ENCODE peak calls at places on chromosomes 5 and 9, in seven cellular contexts. One of them, this sample, is unnamed.

GRCh38 chr9:96519095-96519494 is 69.1 kb downstream of the HABP4 start:
- DNase-seq in RCC 7860: no peak
- DNase-seq in T47D: no peak
- DNase-seq in brain microvascular endothelial cell: no peak
- DNase-seq in T-cell: no peak
- DNase-seq in IMR-90: no peak
- DNase-seq in small intestine: no peak
- DNase-seq in this sample: no peak

GRCh38 chr5:149264432-149265069 is 7.1 kb upstream of the AFAP1L1 start:
- DNase-seq in T-cell: peak
- DNase-seq in RCC 7860: no peak
- DNase-seq in T47D: peak
- DNase-seq in small intestine: peak
- DNase-seq in brain microvascular endothelial cell: no peak
- DNase-seq in IMR-90: no peak
- DNase-seq in this sample: peak

GRCh38 chr5:10030219-10030831 is 219.4 kb downstream of the ATPSCKMT start:
- DNase-seq in T47D: no peak
- DNase-seq in small intestine: peak
- DNase-seq in brain microvascular endothelial cell: peak
- DNase-seq in RCC 7860: no peak
- DNase-seq in T-cell: no peak
- DNase-seq in IMR-90: peak
- DNase-seq in this sample: peak

GRCh38 chr5:115977988-115978387 is 15.7 kb downstream of the LVRN start:
- DNase-seq in RCC 7860: peak
- DNase-seq in small intestine: no peak
- DNase-seq in IMR-90: peak
- DNase-seq in T47D: no peak
- DNase-seq in brain microvascular endothelial cell: peak
- DNase-seq in T-cell: no peak
- DNase-seq in this sample: no peak

GRCh38 chr5:59485629-59486439 is 407.7 kb downstream of the PDE4D start:
- DNase-seq in brain microvascular endothelial cell: no peak
- DNase-seq in small intestine: no peak
- DNase-seq in T-cell: no peak
- DNase-seq in IMR-90: no peak
- DNase-seq in RCC 7860: no peak
- DNase-seq in T47D: no peak
- DNase-seq in this sample: no peak

GRCh38 chr5:113607361-113607760 is 93.9 kb downstream of the YTHDC2 start:
- DNase-seq in T47D: no peak
- DNase-seq in IMR-90: no peak
- DNase-seq in T-cell: no peak
- DNase-seq in brain microvascular endothelial cell: no peak
- DNase-seq in small intestine: no peak
- DNase-seq in RCC 7860: no peak
- DNase-seq in this sample: no peak

GRCh38 chr5:171496431-171496830 is 77.0 kb downstream of the FGF18 start:
- DNase-seq in T47D: no peak
- DNase-seq in IMR-90: no peak
- DNase-seq in small intestine: no peak
- DNase-seq in brain microvascular endothelial cell: no peak
- DNase-seq in RCC 7860: no peak
- DNase-seq in T-cell: no peak
- DNase-seq in this sample: no peak

GRCh38 chr5:163509288-163510040 is 4.0 kb downstream of the MAT2B start:
- DNase-seq in IMR-90: peak
- DNase-seq in brain microvascular endothelial cell: peak
- DNase-seq in small intestine: peak
- DNase-seq in T-cell: no peak
- DNase-seq in RCC 7860: no peak
- DNase-seq in T47D: peak
- DNase-seq in this sample: peak

GRCh38 chr5:172492991-172493390 is 38.7 kb upstream of the SH3PXD2B start:
- DNase-seq in T-cell: no peak
- DNase-seq in brain microvascular endothelial cell: no peak
- DNase-seq in RCC 7860: no peak
- DNase-seq in T47D: no peak
- DNase-seq in small intestine: no peak
- DNase-seq in IMR-90: no peak
- DNase-seq in this sample: no peak

GRCh38 chr5:40333459-40334241 is 346.1 kb upstream of the PTGER4 start:
- DNase-seq in RCC 7860: peak
- DNase-seq in T47D: no peak
- DNase-seq in small intestine: no peak
- DNase-seq in brain microvascular endothelial cell: peak
- DNase-seq in IMR-90: peak
- DNase-seq in T-cell: no peak
- DNase-seq in this sample: no peak

GRCh38 chr9:73199886-73200285 is 48.2 kb downstream of the ANXA1 start:
- DNase-seq in RCC 7860: no peak
- DNase-seq in IMR-90: no peak
- DNase-seq in T-cell: no peak
- DNase-seq in T47D: peak
- DNase-seq in small intestine: peak
- DNase-seq in brain microvascular endothelial cell: no peak
- DNase-seq in this sample: peak

GRCh38 chr9:120434532-120434931 is 145.4 kb downstream of the CDK5RAP2 start:
- DNase-seq in IMR-90: peak
- DNase-seq in T-cell: no peak
- DNase-seq in RCC 7860: no peak
- DNase-seq in brain microvascular endothelial cell: peak
- DNase-seq in T47D: no peak
- DNase-seq in small intestine: no peak
- DNase-seq in this sample: peak

GRCh38 chr5:146079695-146080361 is 25.5 kb downstream of the PLAC8L1 start:
- DNase-seq in IMR-90: peak
- DNase-seq in brain microvascular endothelial cell: no peak
- DNase-seq in T47D: no peak
- DNase-seq in T-cell: no peak
- DNase-seq in RCC 7860: peak
- DNase-seq in small intestine: no peak
- DNase-seq in this sample: no peak

GRCh38 chr5:643811-644271 is 31.7 kb downstream of the CEP72 start:
- DNase-seq in RCC 7860: no peak
- DNase-seq in brain microvascular endothelial cell: no peak
- DNase-seq in small intestine: no peak
- DNase-seq in T-cell: no peak
- DNase-seq in IMR-90: no peak
- DNase-seq in T47D: no peak
- DNase-seq in this sample: no peak

GRCh38 chr5:7473115-7473514 is 77.2 kb downstream of the ADCY2 start:
- DNase-seq in brain microvascular endothelial cell: no peak
- DNase-seq in RCC 7860: no peak
- DNase-seq in T-cell: no peak
- DNase-seq in IMR-90: no peak
- DNase-seq in small intestine: no peak
- DNase-seq in T47D: no peak
- DNase-seq in this sample: no peak

GRCh38 chr9:86796671-86797070 is 150.6 kb downstream of the GAS1 start:
- DNase-seq in T47D: no peak
- DNase-seq in small intestine: no peak
- DNase-seq in brain microvascular endothelial cell: no peak
- DNase-seq in IMR-90: no peak
- DNase-seq in RCC 7860: no peak
- DNase-seq in T-cell: no peak
- DNase-seq in this sample: no peak

GRCh38 chr9:33354651-33355211 is 47.6 kb downstream of the AQP7 start:
- DNase-seq in brain microvascular endothelial cell: peak
- DNase-seq in T47D: no peak
- DNase-seq in IMR-90: peak
- DNase-seq in small intestine: peak
- DNase-seq in T-cell: no peak
- DNase-seq in RCC 7860: no peak
- DNase-seq in this sample: no peak

GRCh38 chr9:126965077-126965476 is 50.5 kb downstream of the RALGPS1 start:
- DNase-seq in brain microvascular endothelial cell: no peak
- DNase-seq in T47D: no peak
- DNase-seq in T-cell: no peak
- DNase-seq in RCC 7860: no peak
- DNase-seq in IMR-90: no peak
- DNase-seq in small intestine: no peak
- DNase-seq in this sample: no peak

GRCh38 chr9:124932355-124932754 is 8.5 kb downstream of the GOLGA1 start:
- DNase-seq in RCC 7860: no peak
- DNase-seq in T-cell: no peak
- DNase-seq in brain microvascular endothelial cell: no peak
- DNase-seq in T47D: no peak
- DNase-seq in small intestine: no peak
- DNase-seq in IMR-90: no peak
- DNase-seq in this sample: no peak

GRCh38 chr9:137158625-137159024 is 11.2 kb downstream of the LRRC26 start:
- DNase-seq in brain microvascular endothelial cell: no peak
- DNase-seq in RCC 7860: no peak
- DNase-seq in small intestine: no peak
- DNase-seq in T-cell: no peak
- DNase-seq in T47D: no peak
- DNase-seq in IMR-90: no peak
- DNase-seq in this sample: no peak

GRCh38 chr9:87464110-87464991 is 33.3 kb upstream of the DAPK1 start:
- DNase-seq in small intestine: no peak
- DNase-seq in IMR-90: no peak
- DNase-seq in T47D: no peak
- DNase-seq in RCC 7860: no peak
- DNase-seq in T-cell: no peak
- DNase-seq in brain microvascular endothelial cell: no peak
- DNase-seq in this sample: no peak

This sample was measured in hepatocyte.